ENCODE peak calls at places on chromosomes 12 and 14, in five cellular contexts. K is right cardiac atrium, S is colonic mucosa, Q is ascending aorta, M is NT2/D1. Z is an unnamed sample.

GRCh38 chr12:67721216-67721615 is 72.7 kb downstream of the DYRK2 start:
- DNase-seq in K (peak; percentile 37), S (peak; percentile 31), Q (no peak), M (no peak), Z (no peak)

GRCh38 chr12:116187158-116187511 is 90.4 kb downstream of the MED13L start:
- DNase-seq in K (no peak), S (no peak), Q (no peak), M (no peak), Z (no peak)

GRCh38 chr12:96015672-96016071 is 19.5 kb upstream of the HAL start:
- DNase-seq in K (no peak), S (peak; percentile 22), Q (no peak), M (no peak), Z (no peak)

GRCh38 chr14:68564826-68565760 is 227.8 kb downstream of the ZFP36L1 start:
- DNase-seq in K (no peak), S (no peak), Q (no peak), M (no peak), Z (no peak)

GRCh38 chr12:71652656-71653055 is 11.0 kb downstream of the ZFC3H1 start:
- DNase-seq in K (no peak), S (no peak), Q (no peak), M (no peak), Z (no peak)

GRCh38 chr12:7130537-7130790 is 293 bp downstream of the CLSTN3 start:
- DNase-seq in K (peak; percentile 43), S (no peak), Q (no peak), M (no peak), Z (no peak)

GRCh38 chr14:50542941-50543418 is 10.6 kb upstream of the MAP4K5 start:
- DNase-seq in K (no peak), S (peak; percentile 55), Q (no peak), M (no peak), Z (no peak)

GRCh38 chr12:6369916-6370575 is 5.3 kb downstream of the SCNN1A start:
- DNase-seq in K (no peak), S (no peak), Q (no peak), M (no peak), Z (no peak)

GRCh38 chr14:61358812-61359211 is 37.4 kb downstream of the PRKCH start:
- DNase-seq in K (no peak), S (no peak), Q (no peak), M (no peak), Z (no peak)

GRCh38 chr14:95526483-95527391 is 8.1 kb upstream of the GLRX5 start:
- DNase-seq in K (peak; percentile 42), S (no peak), Q (no peak), M (no peak), Z (no peak)

DNA sequence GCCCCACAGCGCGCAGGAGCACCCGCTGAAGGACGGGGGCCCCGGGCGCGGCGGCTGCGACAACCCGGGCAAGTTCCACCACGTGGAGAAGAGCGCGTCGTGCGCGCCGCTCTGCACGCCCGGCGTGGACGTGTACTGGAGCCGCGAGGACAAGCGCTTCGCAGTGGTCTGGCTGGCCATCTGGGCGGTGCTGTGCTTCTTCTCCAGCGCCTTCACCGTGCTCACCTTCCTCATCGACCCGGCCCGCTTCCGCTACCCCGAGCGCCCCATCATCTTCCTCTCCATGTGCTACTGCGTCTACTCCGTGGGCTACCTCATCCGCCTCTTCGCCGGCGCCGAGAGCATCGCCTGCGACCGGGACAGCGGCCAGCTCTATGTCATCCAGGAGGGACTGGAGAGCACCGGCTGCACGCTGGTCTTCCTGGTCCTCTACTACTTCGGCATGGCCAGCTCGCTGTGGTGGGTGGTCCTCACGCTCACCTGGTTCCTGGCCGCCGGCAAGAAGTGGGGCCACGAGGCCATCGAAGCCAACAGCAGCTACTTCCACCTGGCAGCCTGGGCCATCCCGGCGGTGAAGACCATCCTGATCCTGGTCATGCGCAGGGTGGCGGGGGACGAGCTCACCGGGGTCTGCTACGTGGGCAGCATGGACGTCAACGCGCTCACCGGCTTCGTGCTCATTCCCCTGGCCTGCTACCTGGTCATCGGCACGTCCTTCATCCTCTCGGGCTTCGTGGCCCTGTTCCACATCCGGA is 1.4 kb downstream of the FZD10 start:
- DNase-seq in K (no peak), S (no peak), Q (no peak), M (no peak), Z (no peak)
- H3K27me3 ChIP-seq in K (no peaks in the 10 kb centered on the region), S (peaks cover 42% of the 10 kb centered on the region), Q (peaks cover 8% of the 10 kb centered on the region), M (peaks cover 83% of the 10 kb centered on the region), Z (peaks cover 70% of the 10 kb centered on the region)

DNA sequence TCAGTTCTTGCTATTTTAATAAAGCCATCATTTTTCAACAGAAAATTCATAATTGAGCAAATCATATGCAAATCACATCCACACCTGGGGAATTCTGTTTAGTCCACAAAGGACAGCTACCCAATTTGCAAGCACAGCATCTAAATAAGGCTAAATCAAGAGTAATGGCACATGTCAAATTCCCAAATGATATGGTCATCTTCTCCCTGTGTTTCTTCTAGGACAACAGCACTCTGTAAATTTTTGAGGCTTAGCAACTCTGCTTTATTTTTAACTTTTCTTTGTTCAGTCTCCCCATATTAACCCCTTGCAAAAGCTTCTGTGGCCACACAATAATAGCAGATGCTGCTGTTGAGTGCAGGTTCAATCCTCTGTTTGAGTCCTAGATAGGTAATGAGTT is 155.6 kb upstream of the DAAM1 start:
- DNase-seq in K (no peak), S (no peak), Q (no peak), M (no peak), Z (no peak)
- H3K27me3 ChIP-seq in K (no peaks in the 10 kb centered on the region), S (no peaks in the 10 kb centered on the region), Q (no peaks in the 10 kb centered on the region), M (no peaks in the 10 kb centered on the region), Z (no peaks in the 10 kb centered on the region)

GRCh38 chr12:124593851-124594401 is 26.5 kb upstream of the NCOR2 start:
- DNase-seq in K (no peak), S (no peak), Q (no peak), M (no peak), Z (no peak)

GRCh38 chr12:124593176-124593575 is 25.8 kb upstream of the NCOR2 start:
- DNase-seq in K (no peak), S (no peak), Q (no peak), M (no peak), Z (no peak)

GRCh38 chr12:124592050-124592449 is 24.6 kb upstream of the NCOR2 start:
- DNase-seq in K (no peak), S (no peak), Q (no peak), M (no peak), Z (no peak)

GRCh38 chr12:124590447-124590846 is 23.0 kb upstream of the NCOR2 start:
- DNase-seq in K (no peak), S (no peak), Q (no peak), M (no peak), Z (no peak)

DNA sequence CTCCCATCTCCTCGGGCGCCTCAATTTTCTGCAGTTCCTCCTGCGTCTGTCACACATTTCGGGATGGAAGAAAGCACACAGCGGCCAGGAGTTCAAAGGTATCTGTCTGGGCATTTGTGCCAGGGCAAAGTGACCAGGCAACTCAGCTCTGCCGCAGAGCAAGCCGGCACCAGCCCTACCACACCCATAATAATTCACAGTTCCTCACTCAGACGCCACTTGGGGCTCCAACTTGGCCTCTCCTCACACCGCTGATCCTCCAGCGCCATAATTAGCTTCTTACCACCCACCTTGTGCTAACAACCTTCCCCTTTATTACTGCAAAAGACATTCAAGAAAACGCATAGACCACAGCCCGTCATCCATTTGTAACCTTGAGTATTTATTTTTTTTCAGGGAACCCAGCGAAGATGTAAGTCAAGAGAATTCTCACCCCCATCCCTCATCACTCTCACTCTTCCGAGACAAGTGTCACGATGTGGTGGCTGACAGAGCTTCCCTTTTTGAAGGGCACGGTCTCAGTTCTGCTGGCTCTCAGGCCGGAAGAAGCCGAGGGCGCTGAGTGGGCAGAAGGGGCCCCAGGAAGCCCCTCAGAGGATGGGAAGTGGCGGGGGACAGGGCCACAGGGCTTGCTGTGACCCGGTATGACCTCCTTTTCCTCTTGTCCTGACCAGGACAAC is 25.2 kb upstream of the NCOR2 start:
- DNase-seq in K (no peak), S (peak; percentile 54), Q (no peak), M (no peak), Z (no peak)
- H3K27me3 ChIP-seq in K (no peaks in the 10 kb centered on the region), S (no peaks in the 10 kb centered on the region), Q (no peaks in the 10 kb centered on the region), M (peaks cover 4% of the 10 kb centered on the region), Z (no peaks in the 10 kb centered on the region)

GRCh38 chr12:132422057-132423043 is 67.6 kb upstream of the FBRSL1 start:
- DNase-seq in K (no peak), S (no peak), Q (no peak), M (no peak), Z (no peak)
- H3K27me3 ChIP-seq in K (no peaks in the 10 kb centered on the region), S (peaks cover 5% of the 10 kb centered on the region), Q (no peaks in the 10 kb centered on the region), M (peaks cover 97% of the 10 kb centered on the region), Z (peaks cover 100% of the 10 kb centered on the region)

GRCh38 chr12:54010053-54010971 is 1.5 kb downstream of the HOXC8 start:
- DNase-seq in K (no peak), S (no peak), Q (no peak), M (no peak), Z (no peak)
- H3K27me3 ChIP-seq in K (no peaks in the 10 kb centered on the region), S (peaks cover 92% of the 10 kb centered on the region), Q (peaks cover 5% of the 10 kb centered on the region), M (peaks cover 97% of the 10 kb centered on the region), Z (peaks cover 13% of the 10 kb centered on the region)

GRCh38 chr12:50049254-50050118 is 7.9 kb upstream of the ASIC1 start:
- DNase-seq in K (no peak), S (no peak), Q (no peak), M (no peak), Z (no peak)
- H3K27me3 ChIP-seq in K (no peaks in the 10 kb centered on the region), S (no peaks in the 10 kb centered on the region), Q (no peaks in the 10 kb centered on the region), M (peaks cover 61% of the 10 kb centered on the region), Z (peaks cover 37% of the 10 kb centered on the region)

GRCh38 chr12:127327986-127328385 is 939.0 kb upstream of the TMEM132C start:
- DNase-seq in K (no peak), S (no peak), Q (no peak), M (no peak), Z (no peak)

GRCh38 chr12:127334324-127334723 is 932.6 kb upstream of the TMEM132C start:
- DNase-seq in K (no peak), S (no peak), Q (no peak), M (no peak), Z (no peak)

GRCh38 chr12:127324681-127325080 is 942.3 kb upstream of the TMEM132C start:
- DNase-seq in K (no peak), S (no peak), Q (no peak), M (no peak), Z (no peak)

DNA sequence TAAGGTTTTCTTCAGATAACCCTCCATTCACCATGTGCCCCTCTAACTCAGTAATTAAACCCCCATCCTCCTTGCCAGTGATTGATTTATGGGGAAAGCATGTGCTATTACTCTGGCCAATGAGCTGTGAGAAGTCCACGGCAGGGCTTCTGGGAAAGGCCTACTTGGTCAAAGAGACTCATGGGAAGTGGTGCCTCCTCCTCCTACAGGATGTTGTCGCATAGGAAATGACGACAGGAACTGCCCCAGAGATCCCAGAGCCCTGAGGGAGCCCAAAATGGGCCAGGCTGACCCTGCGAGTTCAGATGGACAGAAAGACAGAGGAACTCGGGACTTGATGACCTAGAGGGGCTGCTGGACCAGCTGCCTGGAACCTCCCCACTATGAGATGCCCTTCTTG is 938.1 kb upstream of the TMEM132C start:
- DNase-seq in K (no peak), S (no peak), Q (no peak), M (no peak), Z (no peak)
- H3K27me3 ChIP-seq in K (no peaks in the 10 kb centered on the region), S (no peaks in the 10 kb centered on the region), Q (no peaks in the 10 kb centered on the region), M (no peaks in the 10 kb centered on the region), Z (no peaks in the 10 kb centered on the region)

DNA sequence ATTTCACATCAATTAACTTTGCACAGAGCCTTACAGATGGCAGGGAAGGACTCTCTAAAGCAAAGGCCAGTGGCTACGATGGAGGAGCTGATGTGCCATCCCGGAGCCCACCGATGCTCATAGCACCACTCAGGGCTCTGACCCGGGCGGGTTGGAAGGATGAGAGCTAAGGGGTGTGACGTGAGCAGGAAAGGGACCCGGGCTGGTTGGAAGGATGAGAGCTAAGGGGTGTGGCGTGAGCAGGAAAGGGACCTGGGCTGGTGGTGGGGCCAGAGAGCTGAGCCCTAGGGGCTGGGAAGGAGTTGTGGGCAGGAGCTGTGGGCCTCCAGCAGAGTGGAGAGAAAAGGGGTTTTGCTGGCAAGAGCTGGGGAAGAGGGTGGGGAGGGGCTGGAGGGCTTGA is 3.8 kb upstream of the FBRSL1 start:
- DNase-seq in K (no peak), S (no peak), Q (no peak), M (no peak), Z (no peak)
- H3K27me3 ChIP-seq in K (no peaks in the 10 kb centered on the region), S (no peaks in the 10 kb centered on the region), Q (no peaks in the 10 kb centered on the region), M (peaks cover 87% of the 10 kb centered on the region), Z (no peaks in the 10 kb centered on the region)

Z was measured in esophagus squamous epithelium.